ENCODE peak calls at places on chromosomes 3 and 15, in five cellular contexts. T, D, L, O and S are unnamed samples.

GRCh38 chr3:184352149-184352785 is 9.1 kb downstream of the CLCN2 start:
- DNase-seq in D (no peak), L (no peak), T (no peak), O (no peak), S (no peak)

GRCh38 chr15:40106203-40107161 is 2.2 kb downstream of the BMF start:
- DNase-seq in T (peak; percentile 95), O (peak; percentile 83), D (peak; percentile 90), L (peak; percentile 83), S (peak; percentile 97)

GRCh38 chr3:45881031-45882022 is 5.0 kb upstream of the CCR9 start:
- DNase-seq in L (no peak), D (peak; percentile 89), O (no peak), T (no peak), S (no peak)

GRCh38 chr3:111318289-111318688 is 223.7 kb upstream of the CD96 start:
- DNase-seq in L (no peak), O (no peak), T (no peak), D (no peak), S (no peak)

GRCh38 chr15:85380860-85381535 is 595 bp downstream of the AKAP13 start:
- DNase-seq in D (no peak), O (no peak), L (peak; percentile 67), T (no peak), S (peak; percentile 73)

GRCh38 chr3:8857720-8858367 is 88.4 kb upstream of the OXTR start:
- DNase-seq in T (no peak), D (peak; percentile 93), O (no peak), L (no peak), S (no peak)

GRCh38 chr3:30007668-30008067 is 598.7 kb upstream of the TGFBR2 start:
- DNase-seq in T (no peak), L (no peak), O (no peak), D (no peak), S (no peak)

GRCh38 chr3:149340310-149340933 is 7.0 kb upstream of the TM4SF18 start:
- DNase-seq in O (no peak), T (peak; percentile 38), D (no peak), L (no peak), S (no peak)

GRCh38 chr15:44308874-44309273 is 20.4 kb downstream of the GOLM2 start:
- DNase-seq in L (no peak), D (no peak), T (no peak), O (no peak), S (no peak)

GRCh38 chr3:66433522-66433782 is 67.4 kb downstream of the LRIG1 start:
- DNase-seq in O (no peak), D (no peak), L (no peak), T (no peak), S (no peak)

GRCh38 chr3:66432767-66433521 is 67.9 kb downstream of the LRIG1 start:
- DNase-seq in L (no peak), T (no peak), O (no peak), D (no peak), S (no peak)

GRCh38 chr3:66430876-66431275 is 69.9 kb downstream of the LRIG1 start:
- DNase-seq in D (no peak), T (no peak), O (no peak), L (no peak), S (no peak)

GRCh38 chr3:66432041-66432766 is 68.6 kb downstream of the LRIG1 start:
- DNase-seq in T (no peak), O (no peak), L (no peak), D (no peak), S (no peak)

DNA sequence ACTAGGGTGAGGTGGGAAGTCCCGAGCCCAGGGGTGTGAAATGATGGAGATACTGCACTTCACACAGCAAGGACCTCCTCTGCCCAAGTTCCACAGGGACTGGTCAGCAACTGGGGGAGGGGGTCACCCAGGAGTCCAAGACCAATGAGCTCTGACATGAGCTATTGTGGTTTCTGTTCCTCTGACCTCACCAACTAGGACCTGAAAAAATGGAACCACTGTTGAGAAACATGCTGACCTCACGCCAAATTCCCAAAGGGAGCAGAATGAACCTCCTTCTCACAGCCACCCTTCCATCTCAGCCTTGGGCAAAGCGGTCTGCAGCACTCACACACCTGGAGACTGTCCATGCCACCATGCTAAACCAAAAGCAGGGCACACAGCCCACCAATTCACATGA is 69.3 kb downstream of the LRIG1 start:
- DNase-seq in D (no peak), O (no peak), T (no peak), L (no peak), S (no peak)
- TF ChIP-seq CREB1 in D (no peak), O (no peak), T (no peak), L (no peak), S (no peak)

GRCh38 chr15:38129531-38130199 is 123.0 kb upstream of the SPRED1 start:
- DNase-seq in L (no peak), O (peak; percentile 39), T (no peak), D (peak; percentile 30), S (no peak)
- H3K27ac ChIP-seq in L (no peak overlapping the region), O (peak overlapping the region; percentile 20), T (no peak overlapping the region), D (no peak overlapping the region), S (no peak overlapping the region)

DNA sequence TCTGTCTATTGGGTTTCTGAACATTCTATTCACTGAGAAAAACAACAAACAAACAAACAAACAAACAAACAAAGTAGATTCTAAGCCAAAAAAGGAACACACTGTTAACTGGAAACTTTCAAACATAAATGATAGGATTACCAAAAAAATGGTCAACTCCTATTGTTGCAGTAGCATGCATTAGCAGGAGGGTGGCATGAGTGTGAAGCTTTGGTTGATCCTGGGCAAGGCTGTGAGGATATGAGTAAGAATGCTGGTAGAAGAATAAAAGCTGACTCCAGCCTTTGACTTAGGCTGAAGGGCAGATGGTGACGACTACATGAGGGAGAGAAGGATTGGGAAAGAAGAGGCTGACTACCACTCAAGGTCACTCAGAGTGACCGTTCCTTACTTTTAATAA is 810.3 kb downstream of the VGLL3 start:
- DNase-seq in L (no peak), D (no peak), T (peak; percentile 12), O (no peak), S (peak; percentile 64)
- TF ChIP-seq CREB1 in L (no peak), D (no peak), T (no peak), O (no peak), S (no peak)

DNA sequence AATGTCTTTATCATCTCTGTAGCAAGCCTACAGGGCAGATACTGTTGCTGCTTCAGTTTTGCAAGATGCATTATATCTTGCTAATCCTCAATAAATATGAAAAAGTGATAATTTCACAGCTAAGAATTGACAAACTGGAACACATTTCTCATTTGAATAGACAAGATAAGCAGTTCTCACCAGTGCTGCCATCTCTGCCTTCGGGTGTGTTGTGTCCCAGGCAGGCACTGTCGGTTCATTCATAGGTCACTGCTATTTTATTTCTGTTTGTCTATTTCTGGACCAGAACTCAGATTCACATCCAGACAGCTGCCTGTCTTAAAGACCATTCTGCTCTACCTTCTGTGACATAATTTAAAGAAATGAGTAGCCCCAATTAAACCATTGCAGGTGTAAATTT is 149.7 kb downstream of the ARPP21 start:
- DNase-seq in D (no peak), T (no peak), L (no peak), O (no peak), S (no peak)
- H3K27ac ChIP-seq in D (no peak overlapping the region), T (no peak overlapping the region), L (no peak overlapping the region), O (no peak overlapping the region), S (no peak overlapping the region)

GRCh38 chr3:24450142-24450932 is 44.3 kb downstream of the THRB start:
- DNase-seq in O (no peak), D (no peak), T (peak; percentile 82), L (no peak), S (no peak)

GRCh38 chr3:24451461-24452099 is 43.1 kb downstream of the THRB start:
- DNase-seq in O (no peak), T (peak; percentile 99), L (no peak), D (no peak), S (no peak)

GRCh38 chr3:24454862-24455261 is 39.8 kb downstream of the THRB start:
- DNase-seq in L (no peak), T (no peak), O (no peak), D (no peak), S (no peak)

GRCh38 chr3:24457719-24458118 is 36.9 kb downstream of the THRB start:
- DNase-seq in D (no peak), T (no peak), O (no peak), L (no peak), S (no peak)

GRCh38 chr3:24454393-24454792 is 40.3 kb downstream of the THRB start:
- DNase-seq in L (no peak), T (no peak), D (no peak), O (no peak), S (no peak)
- TF ChIP-seq CREB1 in L (no peak), T (no peak), D (no peak), O (no peak), S (no peak)

GRCh38 chr15:34362047-34362773 is 4.8 kb downstream of the LPCAT4 start:
- DNase-seq in L (no peak), O (no peak), D (no peak), T (no peak), S (peak; percentile 18)

GRCh38 chr15:34359416-34359815 is 7.6 kb downstream of the LPCAT4 start:
- DNase-seq in O (no peak), D (no peak), T (no peak), L (no peak), S (no peak)

GRCh38 chr15:34361278-34361677 is 5.7 kb downstream of the LPCAT4 start:
- DNase-seq in L (no peak), D (no peak), T (no peak), O (no peak), S (no peak)

GRCh38 chr15:34358948-34359347 is 8.0 kb downstream of the LPCAT4 start:
- DNase-seq in O (no peak), T (no peak), D (no peak), L (no peak), S (no peak)

DNA sequence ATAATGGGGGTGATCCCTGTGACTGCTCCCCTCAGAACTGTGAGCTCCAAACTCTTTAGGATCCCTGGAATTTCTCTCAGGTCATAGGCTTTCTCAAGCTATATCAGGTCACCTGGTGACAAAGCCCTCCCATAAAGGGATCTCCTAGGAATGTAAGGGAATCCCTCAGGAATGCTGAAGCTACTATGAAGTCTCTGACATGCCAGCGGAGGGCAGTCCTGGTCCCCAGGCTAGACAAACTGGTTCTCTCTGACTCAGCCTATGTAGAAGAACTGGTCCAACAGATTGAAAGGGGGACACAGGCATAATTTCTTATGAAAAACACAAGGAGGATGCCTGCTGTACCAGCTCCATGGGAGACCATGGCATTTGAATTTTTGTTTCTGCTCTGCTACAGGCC is 6.7 kb downstream of the LPCAT4 start:
- DNase-seq in T (no peak), O (no peak), D (no peak), L (no peak), S (peak; percentile 71)
- H3K27ac ChIP-seq in T (no peak overlapping the region), O (no peak overlapping the region), D (no peak overlapping the region), L (no peak overlapping the region), S (no peak overlapping the region)

DNA sequence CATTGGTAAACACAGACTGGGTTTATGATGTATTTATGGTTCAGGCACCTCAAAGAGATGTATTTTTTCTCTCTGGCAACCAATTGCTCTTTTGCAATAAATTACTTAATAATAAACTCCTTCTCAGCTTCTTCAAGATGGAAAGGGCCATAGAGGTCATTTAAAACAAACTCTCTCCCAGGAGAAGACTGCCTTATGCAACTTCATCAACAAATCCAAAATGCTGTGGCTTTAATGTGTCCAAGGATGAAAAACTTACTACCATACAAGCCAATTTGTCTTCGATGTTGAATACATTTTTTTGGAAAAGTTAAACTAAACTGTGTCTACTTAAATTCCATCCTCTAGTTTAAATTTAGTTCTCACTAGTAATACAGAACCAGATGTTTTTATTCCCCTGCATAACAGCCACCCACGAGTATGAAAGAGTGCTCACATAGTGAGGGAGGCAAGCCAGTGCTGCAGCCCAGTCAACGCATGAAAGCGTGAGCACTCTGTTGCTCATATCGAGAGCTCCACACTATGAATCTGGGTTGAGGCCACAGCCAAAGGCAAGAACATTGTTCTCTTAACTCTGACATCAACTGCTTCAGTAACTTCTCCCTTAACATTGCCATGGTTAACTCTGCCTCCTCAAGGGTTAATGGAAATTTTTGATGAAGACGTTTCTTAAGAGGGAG is 761.3 kb upstream of the GRM7 start:
- DNase-seq in O (no peak), T (no peak), L (no peak), D (no peak), S (no peak)
- TF ChIP-seq CREB1 in O (no peak), T (no peak), L (no peak), D (no peak), S (no peak)